ENCODE peak calls at places on chromosomes 11 and 22, in ten cellular contexts. L is naive thymus-derived CD8-positive, alpha-beta T cell; D is Right ventricle myocardium superior; F is mucosa of descending colon; B is posterior cingulate gyrus; K is T-cell; J is body of pancreas; X is activated naive CD8-positive, alpha-beta T cell treated with anti-CD3 and anti-CD28 coated beads for 36 hours; G is NB4; R is heart left ventricle. H is an unnamed sample.

GRCh38 chr11:133955091-133955846 is 1.5 kb downstream of the IGSF9B start:
- DNase-seq in X (peak; percentile 62), L (peak; percentile 29), K (peak; percentile 42), B (no peak), J (no peak), R (peak; percentile 82), F (no peak), D (peak; percentile 86), G (no peak), H (no peak)

GRCh38 chr22:22038178-22038880 is 55.7 kb upstream of the TOP3B start:
- DNase-seq in J (no peak), R (no peak), F (no peak), X (no peak), L (no peak), G (no peak), K (no peak), B (no peak), D (no peak), H (no peak)

GRCh38 chr11:125745979-125746378 is at the start of gene PATE1:
- DNase-seq in J (no peak), D (no peak), L (no peak), R (no peak), K (no peak), F (no peak), X (no peak), G (no peak), B (no peak), H (no peak)

GRCh38 chr11:57458410-57459111 is 1.8 kb upstream of the RTN4RL2 start:
- DNase-seq in D (peak; percentile 66), G (peak; percentile 58), J (peak; percentile 59), L (no peak), K (peak; percentile 33), B (peak; percentile 52), F (peak; percentile 70), R (peak; percentile 51), X (peak; percentile 61), H (no peak)

GRCh38 chr22:40403141-40403540 is 32.7 kb downstream of the SGSM3 start:
- DNase-seq in K (no peak), B (no peak), X (no peak), F (no peak), L (no peak), D (no peak), R (no peak), G (no peak), J (no peak), H (no peak)

GRCh38 chr11:629237-629583 is 2.2 kb upstream of the SCT start:
- DNase-seq in L (no peak), X (no peak), D (no peak), J (no peak), G (no peak), F (no peak), B (no peak), R (peak; percentile 19), K (no peak), H (no peak)

GRCh38 chr11:86938900-86939880 is 16.0 kb downstream of the FZD4 start:
- DNase-seq in G (peak; percentile 64), D (no peak), R (no peak), J (no peak), X (no peak), L (no peak), F (peak; percentile 51), B (no peak), K (no peak), H (no peak)

GRCh38 chr22:28002181-28002700 is 83.2 kb upstream of the PITPNB start:
- DNase-seq in B (no peak), D (peak; percentile 22), J (no peak), F (no peak), G (no peak), X (no peak), R (no peak), L (no peak), K (no peak), H (no peak)

GRCh38 chr11:67160872-67161783 is 42.1 kb downstream of the KDM2A start:
- DNase-seq in F (no peak), J (no peak), K (no peak), B (no peak), G (no peak), R (no peak), D (no peak), L (no peak), X (no peak), H (no peak)

GRCh38 chr22:23305321-23305910 is 125.1 kb downstream of the BCR start:
- DNase-seq in B (no peak), K (no peak), X (no peak), J (no peak), D (no peak), R (peak; percentile 17), G (no peak), F (no peak), L (no peak), H (no peak)

GRCh38 chr22:37259540-37260029 is 15.5 kb upstream of the RAC2 start:
- DNase-seq in F (no peak), G (no peak), D (no peak), R (no peak), K (no peak), X (no peak), L (no peak), J (no peak), B (no peak), H (no peak)

GRCh38 chr11:45538939-45539338 is 126.5 kb downstream of the CHST1 start:
- DNase-seq in G (no peak), D (no peak), J (no peak), R (no peak), K (no peak), F (no peak), X (no peak), L (no peak), B (no peak), H (no peak)

GRCh38 chr11:4991066-4991465 is 3.6 kb upstream of the OR51L1 start:
- DNase-seq in G (peak; percentile 17), B (no peak), R (no peak), L (no peak), J (no peak), X (no peak), K (no peak), F (no peak), D (no peak), H (no peak)

GRCh38 chr11:107741044-107741823 is 29.4 kb upstream of the SLN start:
- DNase-seq in B (no peak), G (peak; percentile 77), X (no peak), K (no peak), L (no peak), D (no peak), R (no peak), J (peak; percentile 15), F (peak; percentile 45), H (no peak)

GRCh38 chr11:11578542-11578941 is 43.3 kb downstream of the GALNT18 start:
- DNase-seq in R (no peak), J (no peak), B (no peak), F (no peak), G (no peak), X (no peak), L (no peak), D (no peak), K (no peak), H (no peak)

GRCh38 chr22:26174280-26174679 is 5.0 kb downstream of the SEZ6L start:
- DNase-seq in R (no peak), L (no peak), D (no peak), F (no peak), X (no peak), B (peak; percentile 18), G (peak; percentile 15), K (no peak), J (no peak), H (no peak)

GRCh38 chr11:11461473-11461872 is 108.4 kb upstream of the CSNK2A3 start:
- DNase-seq in X (no peak), J (no peak), F (no peak), K (no peak), B (peak; percentile 36), G (no peak), L (no peak), D (peak; percentile 61), R (peak; percentile 28), H (no peak)

GRCh38 chr11:117876341-117877119 is at the start of gene FXYD6:
- DNase-seq in G (no peak), B (peak; percentile 47), K (no peak), D (peak; percentile 79), J (no peak), L (no peak), R (peak; percentile 77), F (peak; percentile 33), X (peak; percentile 27), H (no peak)

GRCh38 chr11:3865388-3866193 is 10.1 kb downstream of the STIM1 start:
- DNase-seq in K (peak; percentile 2), R (no peak), B (no peak), F (no peak), D (no peak), J (no peak), X (no peak), L (no peak), G (peak; percentile 44), H (no peak)

GRCh38 chr11:101188801-101189200 is 59.2 kb upstream of the PGR start:
- DNase-seq in D (no peak), G (no peak), L (no peak), J (no peak), B (no peak), X (no peak), F (no peak), R (no peak), K (no peak), H (no peak)

GRCh38 chr22:45460288-45461109 is 42.2 kb upstream of the FBLN1 start:
- DNase-seq in G (no peak), B (no peak), J (no peak), D (peak; percentile 89), R (peak; percentile 80), K (no peak), F (peak; percentile 32), L (no peak), X (no peak), H (no peak)

GRCh38 chr11:70061734-70062133 is 16.4 kb upstream of the ANO1 start:
- DNase-seq in X (no peak), D (no peak), K (no peak), F (no peak), R (no peak), G (no peak), J (no peak), B (no peak), L (no peak), H (no peak)

GRCh38 chr11:2771758-2772466 is 72.1 kb upstream of the KCNQ1OT1 start:
- DNase-seq in K (no peak), F (no peak), L (no peak), J (no peak), B (peak; percentile 6), X (no peak), D (no peak), R (peak; percentile 11), G (no peak), H (peak; percentile 0)